ENCODE peak calls at places on chromosomes 3 and 15, in five cellular contexts. Y is transverse colon, T is upper lobe of left lung, G is GM12878, U is stomach. E is an unnamed sample.

GRCh38 chr3:197002701-197003454 is 26.7 kb downstream of the MELTF start:
- DNase-seq in Y (peak), T (peak), G (no peak), U (peak), E (peak)

GRCh38 chr3:127536818-127537810 is 53.4 kb downstream of the TPRA1 start:
- DNase-seq in Y (no peak), T (no peak), G (no peak), U (no peak), E (peak)

GRCh38 chr3:60365360-60365759 is 885.9 kb downstream of the FHIT start:
- DNase-seq in Y (no peak), T (no peak), G (no peak), U (no peak), E (no peak)

GRCh38 chr3:17070560-17070959 is 185.8 kb downstream of the PLCL2 start:
- DNase-seq in Y (peak), T (no peak), G (no peak), U (no peak), E (no peak)

GRCh38 chr15:92637621-92638020 is 18.0 kb downstream of the FAM174B start:
- DNase-seq in Y (no peak), T (no peak), G (no peak), U (peak), E (no peak)

GRCh38 chr3:186929186-186929585 is 1.1 kb upstream of the ST6GAL1 start:
- DNase-seq in Y (no peak), T (no peak), G (no peak), U (no peak), E (no peak)

GRCh38 chr3:3578723-3579122 is 220.5 kb upstream of the LRRN1 start:
- DNase-seq in Y (no peak), T (no peak), G (no peak), U (no peak), E (no peak)

GRCh38 chr15:65365229-65365628 is 12.6 kb downstream of the IGDCC3 start:
- DNase-seq in Y (no peak), T (no peak), G (no peak), U (no peak), E (peak)

GRCh38 chr3:96813134-96813819 is 1.1 kb upstream of the EPHA6 start:
- DNase-seq in Y (peak), T (peak), G (peak), U (peak), E (peak)

GRCh38 chr15:81809543-81809942 is 236.3 kb downstream of the MEX3B start:
- DNase-seq in Y (no peak), T (no peak), G (no peak), U (no peak), E (no peak)

GRCh38 chr3:197398301-197398878 is 100.0 kb upstream of the DLG1 start:
- DNase-seq in Y (no peak), T (no peak), G (no peak), U (no peak), E (no peak)

GRCh38 chr3:30170681-30171438 is 435.5 kb upstream of the TGFBR2 start:
- DNase-seq in Y (no peak), T (no peak), G (no peak), U (no peak), E (no peak)

GRCh38 chr15:29283371-29283770 is 13.7 kb upstream of the NSMCE3 start:
- DNase-seq in Y (no peak), T (no peak), G (no peak), U (no peak), E (no peak)

GRCh38 chr3:9183811-9184463 is 65.5 kb downstream of the SRGAP3 start:
- DNase-seq in Y (no peak), T (no peak), G (no peak), U (no peak), E (no peak)

GRCh38 chr3:183941216-183941615 is 56.5 kb upstream of the PARL start:
- DNase-seq in Y (no peak), T (no peak), G (no peak), U (no peak), E (no peak)

GRCh38 chr3:142976621-142977398 is 13.3 kb upstream of the PAQR9 start:
- DNase-seq in Y (peak), T (peak), G (no peak), U (peak), E (peak)

GRCh38 chr3:174862101-174862500 is 3.0 kb downstream of the NAALADL2 start:
- DNase-seq in Y (peak), T (peak), G (no peak), U (peak), E (no peak)

GRCh38 chr3:174531262-174531982 is 327.7 kb upstream of the NAALADL2 start:
- DNase-seq in Y (no peak), T (no peak), G (no peak), U (no peak), E (no peak)

GRCh38 chr15:61743352-61743909 is 316.8 kb downstream of the VPS13C start:
- DNase-seq in Y (no peak), T (no peak), G (no peak), U (no peak), E (no peak)

GRCh38 chr15:83422090-83422489 is 25.1 kb upstream of the SH3GL3 start:
- DNase-seq in Y (no peak), T (no peak), G (no peak), U (no peak), E (no peak)

GRCh38 chr3:109900774-109901173 is 563.4 kb upstream of the DPPA4 start:
- DNase-seq in Y (no peak), T (no peak), G (no peak), U (no peak), E (no peak)

GRCh38 chr15:48718646-48719045 is 73.1 kb upstream of the FBN1 start:
- DNase-seq in Y (no peak), T (no peak), G (no peak), U (no peak), E (no peak)

GRCh38 chr3:120274739-120275167 is 10.3 kb downstream of the GPR156 start:
- DNase-seq in Y (no peak), T (peak), G (no peak), U (peak), E (peak)

GRCh38 chr3:72582211-72582878 is 265.9 kb downstream of the SHQ1 start:
- DNase-seq in Y (no peak), T (no peak), G (peak), U (no peak), E (no peak)

GRCh38 chr3:181486496-181486895 is 225.2 kb upstream of the SOX2 start:
- DNase-seq in Y (no peak), T (no peak), G (no peak), U (no peak), E (no peak)

GRCh38 chr3:58586776-58587192 is 9.6 kb upstream of the FAM107A start:
- DNase-seq in Y (no peak), T (no peak), G (no peak), U (no peak), E (no peak)

GRCh38 chr3:164458986-164459385 is 619.3 kb downstream of the SI start:
- DNase-seq in Y (no peak), T (no peak), G (no peak), U (no peak), E (no peak)

GRCh38 chr3:165395188-165395587 is 199.0 kb upstream of the SLITRK3 start:
- DNase-seq in Y (no peak), T (no peak), G (no peak), U (no peak), E (no peak)

GRCh38 chr3:48628277-48629017 is 6.8 kb downstream of the SLC26A6 start:
- DNase-seq in Y (no peak), T (no peak), G (no peak), U (no peak), E (no peak)

GRCh38 chr3:86978111-86978528 is 12.8 kb downstream of the VGLL3 start:
- DNase-seq in Y (no peak), T (no peak), G (no peak), U (no peak), E (peak)

GRCh38 chr3:134699141-134699711 is 48.4 kb upstream of the KY start:
- DNase-seq in Y (no peak), T (no peak), G (no peak), U (no peak), E (no peak)

GRCh38 chr3:72763751-72764440 is 84.3 kb downstream of the SHQ1 start:
- DNase-seq in Y (no peak), T (peak), G (no peak), U (no peak), E (no peak)

GRCh38 chr15:59873873-59874272 is 130.2 kb upstream of the FOXB1 start:
- DNase-seq in Y (no peak), T (no peak), G (no peak), U (no peak), E (no peak)

GRCh38 chr15:68987120-68987519 is 27.4 kb upstream of the NOX5 start:
- DNase-seq in Y (no peak), T (no peak), G (no peak), U (no peak), E (no peak)

GRCh38 chr3:152280539-152280938 is 11.8 kb downstream of the MBNL1 start:
- DNase-seq in Y (no peak), T (no peak), G (no peak), U (no peak), E (no peak)

GRCh38 chr3:127215714-127216414 is 22.9 kb downstream of the PRR23E start:
- DNase-seq in Y (no peak), T (no peak), G (no peak), U (no peak), E (no peak)

GRCh38 chr3:29914861-29915524 is 634.1 kb downstream of the RBMS3 start:
- DNase-seq in Y (no peak), T (no peak), G (no peak), U (no peak), E (no peak)

GRCh38 chr3:54342676-54343075 is 220.3 kb downstream of the CACNA2D3 start:
- DNase-seq in Y (no peak), T (no peak), G (no peak), U (peak), E (no peak)

GRCh38 chr15:84112025-84112424 is 123.5 kb upstream of the GOLGA6L4 start:
- DNase-seq in Y (no peak), T (no peak), G (no peak), U (no peak), E (no peak)

DNA sequence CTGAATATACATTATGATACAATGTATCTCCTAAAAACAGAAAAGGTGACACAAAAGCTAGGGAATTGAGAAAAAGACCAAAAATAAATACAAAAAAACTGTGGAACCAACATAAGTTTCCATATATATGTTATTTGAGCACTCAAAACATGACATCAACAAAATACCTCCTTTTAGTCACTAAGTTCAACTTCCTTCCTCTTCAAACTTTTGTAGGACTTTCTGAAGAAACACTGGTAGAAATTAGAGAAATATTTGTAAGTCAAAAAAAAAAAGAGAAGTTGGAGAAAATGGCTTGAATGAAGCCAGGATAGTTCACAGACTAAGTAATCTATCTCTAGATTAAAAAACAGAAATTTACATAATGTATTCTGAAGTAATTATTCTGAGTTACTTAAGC is 208.4 kb upstream of the ALCAM start:
- DNase-seq in Y (no peak), T (no peak), G (no peak), U (no peak), E (no peak)
- H3K27ac ChIP-seq in Y (no peak), T (no peak), G (no peak), U (no peak), E (no peak)

GRCh38 chr15:72313881-72314280 is 6.1 kb downstream of the CELF6 start:
- DNase-seq in Y (no peak), T (no peak), G (no peak), U (no peak), E (no peak)
- TF ChIP-seq EP300 in Y (no peak), T (no peak), G (no peak), U (no peak), E (no peak)

DNA sequence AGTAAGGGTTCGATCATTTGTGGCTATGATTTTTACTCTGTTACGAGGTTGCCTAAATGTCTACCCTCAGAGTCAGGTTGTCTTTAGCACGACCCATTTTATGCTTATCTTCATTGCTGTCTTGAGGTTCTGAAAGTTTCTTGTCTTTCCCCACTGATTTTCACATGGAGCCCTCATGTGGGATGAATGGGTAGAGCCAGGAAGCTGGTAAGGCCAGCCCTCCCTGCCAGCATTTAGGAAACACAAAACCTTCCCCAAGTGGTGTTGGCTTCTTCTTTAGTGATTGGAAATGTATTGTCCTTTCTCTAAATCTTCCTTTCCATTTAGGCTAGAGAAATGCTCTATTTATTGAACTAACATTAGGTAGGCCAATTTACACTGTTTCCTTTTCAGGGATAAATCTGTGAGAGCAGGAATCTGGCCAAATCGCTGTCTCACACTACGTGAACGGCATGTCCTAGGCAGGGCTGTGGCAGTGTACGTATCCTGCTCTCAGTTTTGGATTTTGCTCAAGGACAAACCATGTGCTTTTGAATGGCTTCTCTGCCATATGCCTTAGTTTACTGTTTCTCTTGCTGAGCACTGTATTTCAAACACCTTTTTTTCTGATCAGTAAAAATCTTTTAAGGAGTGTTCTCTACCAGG is 43.7 kb downstream of the MYZAP start:
- DNase-seq in Y (peak), T (no peak), G (no peak), U (peak), E (peak)
- TF ChIP-seq POLR2AphosphoS5 in Y (no peak), T (no peak), G (no peak), U (no peak), E (peak)

GRCh38 chr15:40161693-40162401 is 978 bp downstream of the BUB1B start:
- DNase-seq in Y (no peak), T (no peak), G (no peak), U (no peak), E (no peak)

GRCh38 chr15:40162552-40162951 is 1.7 kb downstream of the BUB1B start:
- DNase-seq in Y (no peak), T (no peak), G (no peak), U (no peak), E (no peak)

GRCh38 chr15:40163657-40164416 is 3.0 kb downstream of the BUB1B start:
- DNase-seq in Y (no peak), T (no peak), G (no peak), U (no peak), E (no peak)

GRCh38 chr15:40160021-40160420 is 848 bp upstream of the BUB1B start:
- DNase-seq in Y (no peak), T (no peak), G (no peak), U (no peak), E (no peak)

GRCh38 chr15:40160689-40161688 is at the start of gene BUB1B:
- DNase-seq in Y (peak), T (peak), G (peak), U (peak), E (peak)
- H3K27ac ChIP-seq in Y (peak), T (no peak), G (peak), U (no peak), E (no peak)

GRCh38 chr3:20668411-20668810 is 482.4 kb upstream of the SGO1 start:
- DNase-seq in Y (no peak), T (no peak), G (no peak), U (no peak), E (no peak)
- TF ChIP-seq EP300 in Y (no peak), T (no peak), G (no peak), U (no peak), E (no peak)